ENCODE peak calls at places on chromosome 3, in seven cellular contexts. S is MM.1S, R is PC-3, O is GM23248, Y is SK-N-SH, B is hepatocyte, V is GM23338. X is an unnamed sample.

GRCh38 chr3:108603689-108604088 is 14.2 kb downstream of the DZIP3 start:
- DNase-seq in S (no peak), R (peak; percentile 44), O (peak; percentile 24), Y (no peak), B (no peak), V (no peak), X (peak; percentile 27)

GRCh38 chr3:144104146-144104545 is 132.5 kb downstream of the DIPK2A start:
- DNase-seq in S (no peak), R (no peak), O (no peak), Y (no peak), B (no peak), V (no peak), X (no peak)

GRCh38 chr3:103047640-103048370 is 613.0 kb downstream of the ZPLD1 start:
- DNase-seq in S (no peak), R (no peak), O (no peak), Y (no peak), B (no peak), V (no peak), X (no peak)

GRCh38 chr3:22113453-22113852 is 362.4 kb upstream of the ZNF385D start:
- DNase-seq in S (no peak), R (peak; percentile 70), O (no peak), Y (no peak), B (no peak), V (no peak), X (no peak)

GRCh38 chr3:46690798-46691197 is 2.7 kb downstream of the ALS2CL start:
- DNase-seq in S (no peak), R (peak; percentile 70), O (peak; percentile 13), Y (no peak), B (peak; percentile 42), V (no peak), X (no peak)

GRCh38 chr3:52091566-52092290 is 35.4 kb upstream of the DUSP7 start:
- DNase-seq in S (no peak), R (no peak), O (peak; percentile 72), Y (no peak), B (no peak), V (no peak), X (no peak)

GRCh38 chr3:196063049-196063448 is 18.8 kb downstream of the TFRC start:
- DNase-seq in S (no peak), R (no peak), O (peak; percentile 23), Y (no peak), B (no peak), V (no peak), X (no peak)

GRCh38 chr3:17765819-17766472 is 23.5 kb upstream of the TBC1D5 start:
- DNase-seq in S (no peak), R (no peak), O (no peak), Y (no peak), B (no peak), V (no peak), X (peak; percentile 44)

GRCh38 chr3:45343947-45344346 is 44.4 kb upstream of the LARS2 start:
- DNase-seq in S (no peak), R (peak; percentile 48), O (no peak), Y (no peak), B (no peak), V (peak; percentile 71), X (peak; percentile 18)

GRCh38 chr3:197297020-197297419 is 1.4 kb downstream of the DLG1 start:
- DNase-seq in S (peak; percentile 11), R (peak; percentile 37), O (peak; percentile 29), Y (no peak), B (no peak), V (no peak), X (peak; percentile 12)

GRCh38 chr3:66441692-66442091 is 59.1 kb downstream of the LRIG1 start:
- DNase-seq in S (no peak), R (no peak), O (no peak), Y (no peak), B (no peak), V (no peak), X (no peak)
- H3K4me2 ChIP-seq in S (no peak overlapping the region), R (peak overlapping the region; percentile 23), O (peak overlapping the region; percentile 60), Y (no peak overlapping the region), B (no peak overlapping the region), V (peak overlapping the region; percentile 16), X (no peak overlapping the region)

DNA sequence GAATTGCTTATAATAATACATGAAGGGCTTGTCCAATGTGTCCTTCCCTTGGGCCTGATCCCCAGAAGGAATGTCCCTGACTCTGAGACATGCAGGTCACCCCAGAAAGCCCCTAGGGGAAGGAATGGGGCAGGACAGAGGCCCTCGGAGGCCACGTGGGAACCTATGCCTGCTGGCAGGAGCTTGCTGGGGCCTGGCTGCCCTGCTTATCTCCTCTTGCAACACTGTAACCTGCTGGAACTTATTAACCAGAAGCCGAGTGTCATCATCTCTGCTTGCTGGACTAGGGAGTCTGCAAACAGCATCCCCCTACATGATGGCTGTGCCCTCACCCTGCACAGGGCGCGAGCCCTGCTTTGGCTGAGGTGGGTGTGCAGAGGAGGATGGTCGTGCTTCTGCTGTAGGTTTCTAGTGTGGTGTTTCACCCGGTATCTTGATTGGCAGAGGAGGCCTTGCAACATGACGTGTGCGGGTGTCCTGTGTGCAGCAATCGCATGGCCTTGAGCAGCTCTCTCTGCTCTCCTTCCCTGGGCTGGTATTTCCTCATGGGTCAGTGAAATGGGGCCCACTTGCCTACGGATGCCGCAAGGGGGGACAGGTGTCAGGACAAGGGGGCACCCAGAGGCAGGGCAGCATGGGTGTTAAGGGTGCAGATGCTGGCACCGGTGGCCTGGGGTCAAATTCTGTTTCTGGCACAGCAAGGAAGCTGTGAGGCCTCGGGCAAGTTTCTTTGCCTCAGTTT is 5.0 kb downstream of the CHST13 start:
- DNase-seq in S (no peak), R (no peak), O (peak; percentile 56), Y (peak; percentile 78), B (peak; percentile 89), V (no peak), X (no peak)
- TF ChIP-seq EZH2phosphoT487 in S (no peak), R (no peak), O (no peak), Y (no peak), B (no peak), V (no peak), X (no peak)

GRCh38 chr3:151318946-151319345 is 2.3 kb upstream of the GPR87 start:
- DNase-seq in S (no peak), R (peak; percentile 39), O (peak; percentile 21), Y (no peak), B (no peak), V (peak; percentile 28), X (no peak)
- H3K4me2 ChIP-seq in S (no peak overlapping the region), R (peak overlapping the region; percentile 71), O (peak overlapping the region; percentile 49), Y (no peak overlapping the region), B (no peak overlapping the region), V (no peak overlapping the region), X (no peak overlapping the region)

GRCh38 chr3:133859381-133860245 is 36.1 kb downstream of the RAB6B start:
- DNase-seq in S (no peak), R (no peak), O (no peak), Y (no peak), B (no peak), V (no peak), X (no peak)
- TF ChIP-seq EZH2phosphoT487 in S (no peak), R (no peak), O (no peak), Y (no peak), B (no peak), V (no peak), X (no peak)

DNA sequence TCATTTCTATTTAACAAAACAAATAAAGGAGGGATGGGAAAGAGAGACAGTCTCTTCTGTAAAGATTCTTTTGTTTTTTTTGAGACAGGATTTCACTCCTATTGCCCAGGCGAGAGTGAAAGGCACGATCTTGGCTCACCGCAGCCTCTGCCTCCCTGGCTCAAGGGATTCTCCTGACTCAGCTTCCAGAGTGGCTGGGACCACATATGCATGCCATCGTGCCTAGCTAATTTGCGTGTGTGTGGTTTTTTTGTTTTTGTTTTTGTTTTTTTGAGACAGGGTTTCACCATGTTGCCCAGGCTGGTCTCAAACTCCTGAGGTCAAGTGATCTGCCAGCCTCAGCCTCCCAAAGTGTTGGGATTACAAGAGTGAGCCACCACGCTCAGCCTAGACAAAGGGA is 23.3 kb downstream of the STAG1 start:
- DNase-seq in S (no peak), R (no peak), O (peak; percentile 96), Y (no peak), B (peak; percentile 18), V (peak; percentile 44), X (no peak)
- H3K4me2 ChIP-seq in S (no peak overlapping the region), R (no peak overlapping the region), O (peak overlapping the region; percentile 73), Y (peak overlapping the region; percentile 19), B (peak overlapping the region; percentile 50), V (peak overlapping the region; percentile 47), X (no peak overlapping the region)

X was measured in OCI-LY7.